ENCODE peak calls at places on chromosomes 7 and 10, in four cellular contexts. J is GM12878, P is HepG2, W is upper lobe of left lung. D is an unnamed sample.
A peak's percentile ranks its signal among the peaks of the same experiment; 100 is the strongest.

GRCh38 chr7:23343806-23344500 is 44.8 kb downstream of the MALSU1 start:
- ATAC-seq in P (no peak), J (no peak), W (no peak), D (no peak)

GRCh38 chr10:71728218-71728737 is 8.7 kb upstream of the C10orf105 start:
- ATAC-seq in W (peak; percentile 5), J (peak; percentile 54), P (peak; percentile 9), D (peak; percentile 76)

GRCh38 chr10:8817303-8817702 is 762.8 kb downstream of the GATA3 start:
- ATAC-seq in J (no peak), W (no peak), P (no peak), D (no peak)

GRCh38 chr10:13686331-13686752 is 99.6 kb downstream of the PRPF18 start:
- ATAC-seq in J (peak; percentile 70), P (no peak), W (no peak), D (peak; percentile 41)

GRCh38 chr10:77501152-77501845 is 136.3 kb downstream of the KCNMA1 start:
- ATAC-seq in W (no peak), P (no peak), J (peak; percentile 32), D (no peak)

GRCh38 chr7:138797715-138798320 is at the start of the genes ATP6V0A4 and TMEM213:
- ATAC-seq in P (peak; percentile 40), J (no peak), W (peak; percentile 71), D (no peak)

GRCh38 chr10:44017483-44018145 is 367.3 kb downstream of the CXCL12 start:
- ATAC-seq in P (no peak), W (no peak), J (no peak), D (no peak)

GRCh38 chr10:86079088-86079487 is 287.5 kb downstream of the GRID1 start:
- ATAC-seq in J (no peak), P (no peak), W (no peak), D (no peak)

GRCh38 chr10:122688293-122688989 is 11.2 kb downstream of the C10orf120 start:
- ATAC-seq in J (no peak), W (peak; percentile 62), P (no peak), D (peak; percentile 57)

GRCh38 chr7:155767562-155768437 is 44.5 kb downstream of the SHH start:
- ATAC-seq in J (peak; percentile 23), P (peak; percentile 47), W (no peak), D (no peak)

GRCh38 chr10:72058989-72059842 is 29.1 kb downstream of the SPOCK2 start:
- ATAC-seq in W (no peak), J (no peak), P (no peak), D (no peak)

GRCh38 chr7:35726654-35727053 is 31.7 kb upstream of the HERPUD2 start:
- ATAC-seq in P (no peak), W (no peak), J (no peak), D (no peak)

GRCh38 chr7:114051871-114052324 is 133.1 kb upstream of the PPP1R3A start:
- ATAC-seq in W (no peak), P (no peak), J (peak; percentile 92), D (no peak)

GRCh38 chr10:19638173-19638872 is 177.9 kb upstream of the PLXDC2 start:
- ATAC-seq in W (peak; percentile 81), P (peak; percentile 92), J (no peak), D (peak; percentile 88)

GRCh38 chr7:20545016-20545415 is 70.5 kb upstream of the ABCB5 start:
- ATAC-seq in P (no peak), W (no peak), J (no peak), D (no peak)

GRCh38 chr7:100503350-100503735 is 19.6 kb downstream of the NYAP1 start:
- ATAC-seq in W (no peak), J (no peak), P (peak; percentile 55), D (no peak)

GRCh38 chr10:84314269-84314668 is 14.1 kb upstream of the CCSER2 start:
- ATAC-seq in P (no peak), W (no peak), J (peak; percentile 63), D (no peak)

GRCh38 chr10:7491230-7491629 is 80.4 kb upstream of the SFMBT2 start:
- ATAC-seq in P (no peak), W (no peak), J (no peak), D (no peak)

GRCh38 chr10:123942114-123942513 is 50.5 kb upstream of the CPXM2 start:
- ATAC-seq in P (no peak), W (no peak), J (no peak), D (no peak)

GRCh38 chr7:118794419-118794818 is 569.9 kb downstream of the ANKRD7 start:
- ATAC-seq in W (no peak), J (no peak), P (no peak), D (no peak)

GRCh38 chr7:106344861-106345260 is 60.1 kb upstream of the NAMPT start:
- ATAC-seq in J (no peak), W (peak; percentile 80), P (no peak), D (peak; percentile 65)

GRCh38 chr10:71633935-71634334 is 85.6 kb downstream of the C10orf105 start:
- ATAC-seq in P (peak; percentile 20), W (no peak), J (no peak), D (no peak)

GRCh38 chr7:18927134-18927533 is 190.3 kb downstream of the TWIST1 start:
- ATAC-seq in P (no peak), J (no peak), W (no peak), D (no peak)

GRCh38 chr7:127911968-127912511 is 119.2 kb downstream of the LRRC4 start:
- ATAC-seq in J (peak; percentile 88), W (no peak), P (no peak), D (no peak)

GRCh38 chr7:108515013-108515412 is 10.9 kb downstream of the PNPLA8 start:
- ATAC-seq in P (no peak), W (no peak), J (no peak), D (no peak)
- H3K36me3 ChIP-seq in P (peaks cover 24% of the 10 kb centered on the region), W (peaks cover 27% of the 10 kb centered on the region), J (peaks cover 4% of the 10 kb centered on the region), D (no peaks in the 10 kb centered on the region)

GRCh38 chr7:73706122-73707044 is 13.1 kb downstream of the STX1A start:
- ATAC-seq in W (no peak), P (no peak), J (peak; percentile 48), D (no peak)
- TF ChIP-seq POLR2AphosphoS5 in W (no peak), P (no peak), J (no peak), D (no peak)

DNA sequence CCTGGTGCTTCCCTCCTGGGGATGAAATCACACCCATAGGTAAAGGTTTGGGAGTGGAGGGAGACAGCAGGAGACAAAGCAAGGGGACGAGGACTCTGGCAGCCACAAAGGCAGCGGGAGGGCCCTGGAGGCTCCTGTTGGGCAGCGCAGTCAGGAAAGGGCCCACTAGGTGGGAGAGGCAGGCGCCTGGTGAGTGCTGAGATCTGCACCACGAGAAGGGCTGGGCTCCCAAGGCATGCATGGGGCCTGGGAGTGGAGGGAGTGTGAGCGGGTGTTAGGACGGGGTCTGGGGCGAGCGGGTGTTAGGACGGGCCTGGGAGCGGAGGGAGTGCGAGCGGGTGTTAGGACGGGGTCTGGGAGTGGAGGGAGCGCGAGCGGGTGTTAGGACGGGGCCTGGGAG is 13.0 kb downstream of the GET4 start:
- ATAC-seq in J (no peak), P (no peak), W (no peak), D (no peak)
- H3K36me3 ChIP-seq in J (peaks cover 8% of the 10 kb centered on the region), P (peaks cover 73% of the 10 kb centered on the region), W (peaks cover 77% of the 10 kb centered on the region), D (peaks cover 80% of the 10 kb centered on the region)

GRCh38 chr10:99619851-99620712 is at the start of gene SLC25A28:
- ATAC-seq in W (peak; percentile 98), J (no peak), P (peak; percentile 80), D (peak; percentile 0)
- TF ChIP-seq POLR2AphosphoS5 in W (no peak), J (no peak), P (no peak), D (peak; percentile 47)

GRCh38 chr10:48775206-48775517 is 90.5 kb downstream of the WDFY4 start:
- ATAC-seq in J (no peak), P (no peak), W (no peak), D (no peak)
- H3K36me3 ChIP-seq in J (peaks cover 34% of the 10 kb centered on the region), P (no peaks in the 10 kb centered on the region), W (no peaks in the 10 kb centered on the region), D (no peaks in the 10 kb centered on the region)

DNA sequence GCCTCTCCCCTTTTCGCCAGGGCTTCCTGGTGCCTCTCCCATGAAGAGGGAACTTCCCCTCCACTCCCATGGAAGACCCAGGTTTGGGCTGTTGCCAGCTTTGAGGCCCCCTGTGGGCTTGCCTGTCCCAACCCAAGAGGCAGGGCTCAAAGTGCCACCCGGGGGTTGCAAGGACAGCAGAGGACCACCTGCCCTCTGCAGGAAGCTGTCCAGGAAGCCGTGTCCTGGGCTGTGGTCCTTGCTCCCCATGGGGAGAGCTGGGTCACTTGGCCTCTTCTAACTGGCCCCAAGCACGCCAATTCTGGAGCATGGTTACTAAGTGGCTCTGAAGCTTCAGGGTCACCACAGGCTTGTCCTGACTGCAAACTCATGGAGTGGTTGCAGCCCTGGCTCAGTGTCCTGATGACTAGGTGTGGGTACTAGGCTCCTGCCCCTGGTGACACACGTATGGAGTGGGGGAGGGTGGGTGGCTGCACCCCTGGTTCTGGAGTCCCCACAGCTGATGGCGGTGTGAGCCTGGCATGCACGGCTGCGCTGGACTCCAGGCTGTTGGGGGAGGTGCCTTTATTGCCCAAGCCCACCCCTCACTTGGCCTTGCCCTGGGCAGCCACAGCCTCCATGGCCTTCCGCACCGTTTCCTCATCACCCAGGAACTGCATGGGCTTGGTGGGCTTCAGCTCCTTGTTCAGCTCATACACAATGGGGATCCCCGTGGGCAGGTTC is 3.0 kb downstream of the PGAM2 start:
- ATAC-seq in J (no peak), P (no peak), W (no peak), D (no peak)
- TF ChIP-seq POLR2AphosphoS5 in J (no peak), P (no peak), W (no peak), D (no peak)

DNA sequence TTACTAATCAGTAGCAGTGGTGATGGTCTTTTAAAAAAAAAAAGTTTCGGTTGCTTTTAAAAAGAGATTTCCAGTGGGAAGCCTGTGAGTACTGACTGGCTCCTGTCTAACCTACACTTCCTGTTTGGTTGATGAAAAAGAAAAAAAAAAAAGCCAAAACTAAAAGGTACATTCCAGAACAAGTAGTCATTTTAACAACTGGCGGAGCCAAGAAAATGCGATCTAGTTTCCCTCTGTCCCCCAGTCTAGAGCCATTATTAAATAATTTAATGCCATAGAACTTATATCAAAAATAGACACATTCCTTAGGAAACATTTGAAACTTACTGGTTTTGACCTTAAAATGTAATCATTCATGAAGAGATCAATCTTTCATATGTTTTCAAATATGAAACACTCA is 254.2 kb upstream of the C7orf33 start:
- ATAC-seq in J (no peak), W (no peak), P (no peak), D (no peak)
- H3K36me3 ChIP-seq in J (no peaks in the 10 kb centered on the region), W (no peaks in the 10 kb centered on the region), P (no peaks in the 10 kb centered on the region), D (no peaks in the 10 kb centered on the region)

DNA sequence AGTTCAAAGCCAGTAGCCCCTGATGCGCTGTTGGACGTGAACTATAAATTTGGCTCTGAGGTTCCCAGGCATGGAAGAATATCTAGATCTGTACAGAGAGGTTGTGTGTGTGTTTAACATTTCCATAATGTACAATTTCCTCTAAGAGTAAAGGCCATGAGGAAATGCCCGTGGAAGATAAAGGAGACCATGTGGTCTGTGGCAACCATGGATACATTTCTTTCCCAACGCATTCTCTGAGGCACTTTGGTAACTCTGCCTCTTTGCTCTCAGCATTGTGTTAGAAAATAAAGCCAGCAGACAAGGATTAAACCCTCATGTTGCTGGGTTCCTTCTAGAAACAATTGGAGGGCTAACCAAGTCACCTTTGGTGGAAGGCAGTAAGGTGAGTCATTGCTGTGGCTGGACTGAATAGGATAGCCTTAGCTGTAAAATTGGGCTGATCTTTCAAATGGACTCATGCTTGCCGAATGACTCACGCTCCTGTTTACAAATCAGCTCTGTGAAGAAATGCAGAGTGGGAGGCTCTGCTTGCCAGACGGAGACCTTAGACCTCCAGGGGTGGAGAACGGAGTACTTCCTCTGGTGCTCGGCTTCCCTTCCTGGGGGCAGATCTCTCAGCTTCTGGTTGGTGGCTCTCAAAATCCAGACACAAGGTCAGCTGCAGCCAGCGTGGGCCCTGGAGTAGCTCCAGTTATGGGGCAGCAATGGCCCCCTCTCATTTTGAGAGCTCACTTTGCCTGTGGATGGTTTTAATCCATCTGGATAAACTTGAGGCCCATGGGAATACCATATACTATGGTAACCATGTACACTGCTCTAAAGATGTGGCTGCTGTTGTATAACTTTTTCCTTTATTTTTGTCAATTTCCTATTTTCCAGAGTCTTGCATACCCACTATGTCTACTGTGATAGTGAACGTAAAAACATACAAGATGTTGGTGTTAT is 137.3 kb downstream of the TCF7L2 start:
- ATAC-seq in J (no peak), W (peak; percentile 57), P (peak; percentile 94), D (peak; percentile 94)
- TF ChIP-seq POLR2AphosphoS5 in J (no peak), W (peak; percentile 45), P (no peak), D (peak; percentile 92)